ENCODE peak calls at places on chromosome 10, in nine cellular contexts. R, P, W, N, O, I, A, G and B are unnamed samples.

GRCh38 chr10:14578060-14578952 is 196.4 kb downstream of the FAM107B start:
- DNase-seq in R (no peak), P (peak), W (no peak), N (peak), O (no peak), I (no peak), A (no peak), G (no peak), B (no peak)

GRCh38 chr10:84432891-84433290 is 104.5 kb downstream of the CCSER2 start:
- DNase-seq in R (no peak), P (peak), W (no peak), N (peak), O (no peak), I (no peak), A (no peak), G (no peak), B (no peak)

GRCh38 chr10:37856881-37857286 is 526 bp downstream of the ZNF248 start:
- DNase-seq in R (no peak), P (peak), W (peak), N (no peak), O (no peak), I (no peak), A (no peak), G (peak), B (no peak)

GRCh38 chr10:97648557-97649404 is 8.3 kb downstream of the PI4K2A start:
- DNase-seq in R (no peak), P (peak), W (no peak), N (peak), O (no peak), I (peak), A (peak), G (peak), B (peak)

GRCh38 chr10:119360181-119360921 is 153.0 kb downstream of the GRK5 start:
- DNase-seq in R (no peak), P (no peak), W (no peak), N (no peak), O (no peak), I (no peak), A (peak), G (no peak), B (no peak)

GRCh38 chr10:131689016-131689415 is 211.8 kb upstream of the PPP2R2D start:
- DNase-seq in R (no peak), P (no peak), W (no peak), N (no peak), O (no peak), I (no peak), A (no peak), G (no peak), B (no peak)

GRCh38 chr10:132572545-132572937 is 35.0 kb downstream of the INPP5A start:
- DNase-seq in R (no peak), P (no peak), W (no peak), N (peak), O (no peak), I (no peak), A (peak), G (no peak), B (no peak)

GRCh38 chr10:20839141-20839540 is 58.0 kb downstream of the NEBL start:
- DNase-seq in R (no peak), P (no peak), W (no peak), N (peak), O (no peak), I (no peak), A (no peak), G (no peak), B (no peak)

GRCh38 chr10:114043532-114044250 is at the start of gene ADRB1:
- DNase-seq in R (peak), P (peak), W (no peak), N (peak), O (peak), I (no peak), A (peak), G (peak), B (peak)

GRCh38 chr10:112696587-112696986 is 249.6 kb downstream of the VTI1A start:
- DNase-seq in R (no peak), P (no peak), W (no peak), N (no peak), O (no peak), I (no peak), A (no peak), G (no peak), B (no peak)

GRCh38 chr10:7956508-7956907 is 98.0 kb upstream of the GATA3 start:
- DNase-seq in R (no peak), P (peak), W (no peak), N (peak), O (peak), I (peak), A (no peak), G (no peak), B (no peak)

GRCh38 chr10:23558361-23558799 is 119.5 kb downstream of the OTUD1 start:
- DNase-seq in R (no peak), P (no peak), W (no peak), N (no peak), O (no peak), I (no peak), A (no peak), G (no peak), B (no peak)

GRCh38 chr10:17817790-17818189 is 8.6 kb downstream of the MRC1 start:
- DNase-seq in R (no peak), P (no peak), W (no peak), N (no peak), O (no peak), I (no peak), A (no peak), G (no peak), B (no peak)

GRCh38 chr10:61757525-61758397 is 95.0 kb downstream of the CABCOCO1 start:
- DNase-seq in R (no peak), P (peak), W (no peak), N (peak), O (no peak), I (no peak), A (no peak), G (no peak), B (no peak)

GRCh38 chr10:8034666-8035640 is 19.5 kb upstream of the GATA3 start:
- DNase-seq in R (no peak), P (no peak), W (no peak), N (peak), O (no peak), I (no peak), A (no peak), G (no peak), B (no peak)

GRCh38 chr10:79328147-79328701 is 19.0 kb upstream of the PPIF start:
- DNase-seq in R (no peak), P (no peak), W (no peak), N (no peak), O (no peak), I (no peak), A (no peak), G (no peak), B (no peak)

GRCh38 chr10:44930904-44931620 is 19.9 kb downstream of the TMEM72 start:
- DNase-seq in R (no peak), P (no peak), W (no peak), N (no peak), O (no peak), I (no peak), A (no peak), G (no peak), B (no peak)

GRCh38 chr10:1392127-1392526 is 335.9 kb downstream of the WDR37 start:
- DNase-seq in R (no peak), P (no peak), W (no peak), N (no peak), O (no peak), I (no peak), A (no peak), G (no peak), B (no peak)

GRCh38 chr10:86971146-86971991 is 3.1 kb downstream of the ADIRF start:
- DNase-seq in R (no peak), P (peak), W (peak), N (peak), O (peak), I (peak), A (peak), G (peak), B (peak)

GRCh38 chr10:49527061-49527460 is 11.9 kb downstream of the ERCC6 start:
- DNase-seq in R (no peak), P (no peak), W (no peak), N (no peak), O (no peak), I (no peak), A (no peak), G (no peak), B (no peak)